ENCODE peak calls at places on chromosomes 7 and 10, in four cellular contexts. M, L, J and G are unnamed samples.

GRCh38 chr10:15387021-15387420 is 15.9 kb upstream of the FAM171A1 start:
- DNase-seq in M (no peak), L (no peak), J (no peak), G (no peak)

GRCh38 chr7:138603549-138604324 is 97.4 kb downstream of the SVOPL start:
- DNase-seq in M (no peak), L (no peak), J (no peak), G (no peak)

GRCh38 chr10:103980246-103980906 is 13.4 kb downstream of the SLK start:
- DNase-seq in M (no peak), L (no peak), J (no peak), G (no peak)

GRCh38 chr10:3735175-3735574 is 49.8 kb downstream of the KLF6 start:
- DNase-seq in M (peak), L (no peak), J (no peak), G (no peak)

GRCh38 chr7:32093415-32094408 is 23.5 kb upstream of the PDE1C start:
- DNase-seq in M (peak), L (no peak), J (peak), G (no peak)

GRCh38 chr10:29304259-29305030 is 15.6 kb downstream of the LYZL1 start:
- DNase-seq in M (no peak), L (peak), J (no peak), G (peak)

GRCh38 chr7:116948934-116949333 is 4.4 kb upstream of the ST7 start:
- DNase-seq in M (no peak), L (no peak), J (peak), G (no peak)

GRCh38 chr10:87608756-87609155 is 50.9 kb upstream of the PAPSS2 start:
- DNase-seq in M (no peak), L (no peak), J (no peak), G (no peak)

GRCh38 chr10:74500806-74501205 is 325.6 kb upstream of the KAT6B start:
- DNase-seq in M (no peak), L (no peak), J (no peak), G (no peak)

GRCh38 chr10:132891994-132892393 is 50.4 kb downstream of the CFAP46 start:
- DNase-seq in M (no peak), L (no peak), J (no peak), G (no peak)

GRCh38 chr7:112383671-112384417 is 66.4 kb upstream of the IFRD1 start:
- DNase-seq in M (no peak), L (no peak), J (no peak), G (no peak)

GRCh38 chr7:15885678-15886077 is 199.2 kb upstream of the MEOX2 start:
- DNase-seq in M (no peak), L (no peak), J (no peak), G (no peak)

GRCh38 chr7:82050792-82051191 is 280.9 kb upstream of the HGF start:
- DNase-seq in M (no peak), L (no peak), J (no peak), G (no peak)

GRCh38 chr7:15041226-15041625 is 138.7 kb upstream of the DGKB start:
- DNase-seq in M (no peak), L (no peak), J (no peak), G (no peak)

GRCh38 chr10:78856421-78856820 is 212.3 kb upstream of the ZMIZ1 start:
- DNase-seq in M (no peak), L (peak), J (no peak), G (no peak)

GRCh38 chr7:115476666-115477065 is 553.9 kb downstream of the TFEC start:
- DNase-seq in M (no peak), L (no peak), J (no peak), G (no peak)
- H3K4me3 ChIP-seq in M (peak), L (peak), J (peak), G (no peak)

GRCh38 chr10:117543245-117543998 is 876 bp downstream of the EMX2 start:
- DNase-seq in M (no peak), L (no peak), J (no peak), G (no peak)

GRCh38 chr10:117543999-117544728 is 1.6 kb downstream of the EMX2 start:
- DNase-seq in M (no peak), L (no peak), J (no peak), G (no peak)

GRCh38 chr10:117546020-117546629 is 3.6 kb downstream of the EMX2 start:
- DNase-seq in M (no peak), L (no peak), J (no peak), G (no peak)

GRCh38 chr10:117545141-117546019 is 2.8 kb downstream of the EMX2 start:
- DNase-seq in M (no peak), L (no peak), J (no peak), G (no peak)

DNA sequence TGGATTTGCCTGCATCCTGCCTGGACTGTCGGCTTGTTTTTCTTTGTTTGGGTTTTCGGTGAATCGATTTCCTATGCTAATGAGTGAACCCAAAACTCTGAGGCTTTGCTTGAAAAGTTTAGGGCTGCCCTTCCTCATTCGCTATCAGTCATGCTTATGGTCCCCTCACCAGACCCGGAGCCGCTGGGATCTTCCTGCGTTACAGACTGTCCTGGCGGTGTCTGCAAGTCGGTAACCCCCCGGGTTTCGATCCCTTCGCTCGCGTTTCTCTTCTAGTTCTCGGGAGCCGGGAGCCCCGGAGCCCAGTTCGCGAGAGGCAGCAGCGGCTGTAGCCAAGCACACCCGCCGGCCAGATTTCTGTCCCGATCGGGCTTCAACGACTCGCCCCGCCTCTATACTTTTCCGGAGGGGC is 2.2 kb downstream of the EMX2 start:
- DNase-seq in M (no peak), L (no peak), J (no peak), G (no peak)
- H3K4me3 ChIP-seq in M (no peak), L (no peak), J (peak), G (no peak)

GRCh38 chr7:96970739-96971138 is 34.6 kb upstream of the DLX6 start:
- DNase-seq in M (no peak), L (no peak), J (no peak), G (no peak)

GRCh38 chr7:96977445-96977844 is 27.9 kb upstream of the DLX6 start:
- DNase-seq in M (no peak), L (no peak), J (no peak), G (no peak)

GRCh38 chr7:96976106-96976505 is 29.2 kb upstream of the DLX6 start:
- DNase-seq in M (no peak), L (no peak), J (no peak), G (no peak)

GRCh38 chr7:96968981-96969380 is 36.4 kb upstream of the DLX6 start:
- DNase-seq in M (no peak), L (no peak), J (no peak), G (no peak)

GRCh38 chr7:96973986-96974385 is 31.4 kb upstream of the DLX6 start:
- DNase-seq in M (no peak), L (no peak), J (no peak), G (no peak)
- H3K4me3 ChIP-seq in M (no peak), L (no peak), J (no peak), G (no peak)

GRCh38 chr10:43137701-43137970 is 609 bp upstream of the CSGALNACT2 start:
- DNase-seq in M (peak), L (peak), J (peak), G (no peak)

GRCh38 chr10:43138757-43139241 is 554 bp downstream of the CSGALNACT2 start:
- DNase-seq in M (no peak), L (no peak), J (no peak), G (no peak)

GRCh38 chr10:43141421-43141820 is 3.2 kb downstream of the CSGALNACT2 start:
- DNase-seq in M (no peak), L (no peak), J (no peak), G (no peak)

GRCh38 chr10:43137971-43138756 is at the start of gene CSGALNACT2:
- DNase-seq in M (peak), L (peak), J (peak), G (peak)

GRCh38 chr10:43140414-43140813 is 2.2 kb downstream of the CSGALNACT2 start:
- DNase-seq in M (no peak), L (no peak), J (no peak), G (peak)
- H3K4me3 ChIP-seq in M (no peak), L (no peak), J (peak), G (no peak)